ENCODE peak calls at places on chromosomes 12 and 14, in four cellular contexts. One of them, this sample, is unnamed.

GRCh38 chr12:6426882-6427671 is 17.7 kb upstream of the CD27 start:
- DNase-seq in transverse colon: peak; percentile 58
- DNase-seq in IMR-90: no peak
- DNase-seq in heart left ventricle: no peak
- DNase-seq in this sample: no peak

GRCh38 chr14:90426031-90426540 is 29.3 kb downstream of the CALM1 start:
- DNase-seq in transverse colon: no peak
- DNase-seq in IMR-90: no peak
- DNase-seq in heart left ventricle: no peak
- DNase-seq in this sample: no peak

GRCh38 chr14:105647784-105648608 is 121.6 kb downstream of the TMEM121 start:
- DNase-seq in transverse colon: no peak
- DNase-seq in IMR-90: no peak
- DNase-seq in heart left ventricle: no peak
- DNase-seq in this sample: no peak

GRCh38 chr12:97556201-97556824 is 93.7 kb downstream of the RMST start:
- DNase-seq in transverse colon: no peak
- DNase-seq in IMR-90: no peak
- DNase-seq in heart left ventricle: peak; percentile 38
- DNase-seq in this sample: no peak

GRCh38 chr14:68951051-68951797 is 27.9 kb downstream of the ACTN1 start:
- DNase-seq in transverse colon: peak; percentile 86
- DNase-seq in IMR-90: peak; percentile 96
- DNase-seq in heart left ventricle: peak; percentile 88
- DNase-seq in this sample: peak; percentile 98

GRCh38 chr12:54304187-54304810 is 3.5 kb upstream of the NFE2 start:
- DNase-seq in transverse colon: peak; percentile 69
- DNase-seq in IMR-90: no peak
- DNase-seq in heart left ventricle: peak; percentile 74
- DNase-seq in this sample: peak; percentile 73

GRCh38 chr12:96028538-96028937 is 6.8 kb downstream of the LTA4H start:
- DNase-seq in transverse colon: no peak
- DNase-seq in IMR-90: no peak
- DNase-seq in heart left ventricle: no peak
- DNase-seq in this sample: no peak

GRCh38 chr14:29453045-29453444 is 474.6 kb downstream of the PRKD1 start:
- DNase-seq in transverse colon: no peak
- DNase-seq in IMR-90: no peak
- DNase-seq in heart left ventricle: no peak
- DNase-seq in this sample: no peak

GRCh38 chr14:102573591-102574046 is 18.8 kb upstream of the RCOR1 start:
- DNase-seq in transverse colon: no peak
- DNase-seq in IMR-90: no peak
- DNase-seq in heart left ventricle: no peak
- DNase-seq in this sample: no peak

GRCh38 chr14:22200977-22201605 is 387.9 kb downstream of the DAD1 start:
- DNase-seq in transverse colon: no peak
- DNase-seq in IMR-90: peak; percentile 82
- DNase-seq in heart left ventricle: no peak
- DNase-seq in this sample: no peak

GRCh38 chr12:126891789-126892188 is 1375.2 kb upstream of the TMEM132C start:
- DNase-seq in transverse colon: no peak
- DNase-seq in IMR-90: no peak
- DNase-seq in heart left ventricle: no peak
- DNase-seq in this sample: no peak

GRCh38 chr14:34794217-34794616 is 79.8 kb upstream of the CFL2 start:
- DNase-seq in transverse colon: no peak
- DNase-seq in IMR-90: no peak
- DNase-seq in heart left ventricle: no peak
- DNase-seq in this sample: no peak

GRCh38 chr12:117367006-117367638 is 5.7 kb upstream of the NOS1 start:
- DNase-seq in transverse colon: peak; percentile 78
- DNase-seq in IMR-90: peak; percentile 53
- DNase-seq in heart left ventricle: peak; percentile 45
- DNase-seq in this sample: peak; percentile 76

GRCh38 chr14:99971929-99972747 is 93.1 kb upstream of the EVL start:
- DNase-seq in transverse colon: no peak
- DNase-seq in IMR-90: peak; percentile 21
- DNase-seq in heart left ventricle: no peak
- DNase-seq in this sample: no peak

GRCh38 chr14:92154283-92154942 is 32.6 kb downstream of the CPSF2 start:
- DNase-seq in transverse colon: no peak
- DNase-seq in IMR-90: peak; percentile 21
- DNase-seq in heart left ventricle: no peak
- DNase-seq in this sample: no peak

GRCh38 chr14:106808907-106809306 is 1282.5 kb downstream of the TMEM121 start:
- DNase-seq in transverse colon: no peak
- DNase-seq in IMR-90: no peak
- DNase-seq in heart left ventricle: no peak
- DNase-seq in this sample: no peak

GRCh38 chr12:75854681-75855309 is 176.8 kb downstream of the PHLDA1 start:
- DNase-seq in transverse colon: no peak
- DNase-seq in IMR-90: peak; percentile 35
- DNase-seq in heart left ventricle: no peak
- DNase-seq in this sample: no peak

GRCh38 chr14:58635041-58635440 is 2.7 kb upstream of the DACT1 start:
- DNase-seq in transverse colon: no peak
- DNase-seq in IMR-90: no peak
- DNase-seq in heart left ventricle: no peak
- DNase-seq in this sample: no peak

GRCh38 chr12:90970471-90970870 is 15.5 kb upstream of the CCER1 start:
- DNase-seq in transverse colon: no peak
- DNase-seq in IMR-90: peak; percentile 12
- DNase-seq in heart left ventricle: no peak
- DNase-seq in this sample: no peak
- H3K27ac ChIP-seq in transverse colon: no peak overlapping the region
- H3K27ac ChIP-seq in IMR-90: no peak overlapping the region
- H3K27ac ChIP-seq in heart left ventricle: no peak overlapping the region
- H3K27ac ChIP-seq in this sample: no peak overlapping the region

DNA sequence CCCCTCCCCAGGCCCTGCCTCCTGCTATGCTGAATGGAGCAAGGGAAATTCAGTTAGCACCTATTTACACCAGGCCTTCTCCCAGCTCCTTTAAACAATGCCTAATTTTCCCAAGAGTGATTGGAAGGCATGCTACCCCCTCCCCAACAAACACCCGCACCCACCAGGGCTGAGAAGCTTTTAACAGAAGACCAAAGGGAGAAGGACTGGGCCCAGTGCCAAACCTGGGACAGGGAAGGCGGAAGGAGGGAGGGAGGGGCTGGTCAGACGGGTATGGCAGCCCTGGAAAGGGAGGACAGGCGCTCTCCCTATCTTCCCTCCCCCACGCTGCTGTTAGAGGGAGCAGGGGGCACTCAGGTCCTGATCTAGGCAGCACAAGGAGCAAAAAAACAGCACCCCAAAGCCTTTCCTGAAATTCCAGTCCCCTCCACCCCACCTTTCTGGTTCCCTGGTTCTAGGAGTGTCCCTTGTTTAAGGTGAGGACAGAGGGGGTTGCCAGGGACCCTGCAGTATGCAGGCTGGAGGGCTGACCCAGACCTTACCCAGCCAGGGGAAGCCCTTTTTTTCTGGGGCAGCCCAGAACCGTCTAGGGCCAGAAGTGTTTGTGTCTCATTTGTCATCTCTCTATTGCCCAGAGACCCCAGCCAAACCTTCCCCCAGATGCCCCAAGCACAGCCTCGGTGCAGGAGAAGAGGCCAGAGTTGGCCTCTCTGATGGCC is 2.4 kb upstream of the KRT8 start:
- DNase-seq in transverse colon: peak; percentile 92
- DNase-seq in IMR-90: no peak
- DNase-seq in heart left ventricle: peak; percentile 50
- DNase-seq in this sample: no peak
- H3K27ac ChIP-seq in transverse colon: peak overlapping the region; percentile 91
- H3K27ac ChIP-seq in IMR-90: no peak overlapping the region
- H3K27ac ChIP-seq in heart left ventricle: no peak overlapping the region
- H3K27ac ChIP-seq in this sample: no peak overlapping the region

GRCh38 chr14:67467134-67467533 is 21.4 kb downstream of the TMEM229B start:
- DNase-seq in transverse colon: no peak
- DNase-seq in IMR-90: no peak
- DNase-seq in heart left ventricle: no peak
- DNase-seq in this sample: no peak
- H3K27ac ChIP-seq in transverse colon: no peak overlapping the region
- H3K27ac ChIP-seq in IMR-90: no peak overlapping the region
- H3K27ac ChIP-seq in heart left ventricle: no peak overlapping the region
- H3K27ac ChIP-seq in this sample: no peak overlapping the region

GRCh38 chr12:59651230-59651920 is 55.5 kb downstream of the SLC16A7 start:
- DNase-seq in transverse colon: no peak
- DNase-seq in IMR-90: peak; percentile 25
- DNase-seq in heart left ventricle: no peak
- DNase-seq in this sample: no peak
- H3K27ac ChIP-seq in transverse colon: no peak overlapping the region
- H3K27ac ChIP-seq in IMR-90: no peak overlapping the region
- H3K27ac ChIP-seq in heart left ventricle: no peak overlapping the region
- H3K27ac ChIP-seq in this sample: peak overlapping the region; percentile 39

GRCh38 chr12:94171595-94171930 is 23.2 kb downstream of the PLXNC1 start:
- DNase-seq in transverse colon: no peak
- DNase-seq in IMR-90: peak; percentile 43
- DNase-seq in heart left ventricle: no peak
- DNase-seq in this sample: no peak
- H3K27ac ChIP-seq in transverse colon: no peak overlapping the region
- H3K27ac ChIP-seq in IMR-90: peak overlapping the region; percentile 68
- H3K27ac ChIP-seq in heart left ventricle: no peak overlapping the region
- H3K27ac ChIP-seq in this sample: no peak overlapping the region

GRCh38 chr12:46516933-46517578 is 144.5 kb upstream of the SLC38A2 start:
- DNase-seq in transverse colon: no peak
- DNase-seq in IMR-90: no peak
- DNase-seq in heart left ventricle: no peak
- DNase-seq in this sample: no peak

GRCh38 chr12:46517579-46517962 is 145.0 kb upstream of the SLC38A2 start:
- DNase-seq in transverse colon: no peak
- DNase-seq in IMR-90: no peak
- DNase-seq in heart left ventricle: no peak
- DNase-seq in this sample: no peak

GRCh38 chr12:46518729-46519128 is 146.2 kb upstream of the SLC38A2 start:
- DNase-seq in transverse colon: no peak
- DNase-seq in IMR-90: no peak
- DNase-seq in heart left ventricle: no peak
- DNase-seq in this sample: no peak

GRCh38 chr12:46519407-46519806 is 146.8 kb upstream of the SLC38A2 start:
- DNase-seq in transverse colon: no peak
- DNase-seq in IMR-90: no peak
- DNase-seq in heart left ventricle: no peak
- DNase-seq in this sample: no peak

GRCh38 chr12:46518184-46518583 is 145.6 kb upstream of the SLC38A2 start:
- DNase-seq in transverse colon: no peak
- DNase-seq in IMR-90: no peak
- DNase-seq in heart left ventricle: no peak
- DNase-seq in this sample: no peak
- H3K27ac ChIP-seq in transverse colon: peak overlapping the region; percentile 44
- H3K27ac ChIP-seq in IMR-90: peak overlapping the region; percentile 74
- H3K27ac ChIP-seq in heart left ventricle: no peak overlapping the region
- H3K27ac ChIP-seq in this sample: peak overlapping the region; percentile 14

DNA sequence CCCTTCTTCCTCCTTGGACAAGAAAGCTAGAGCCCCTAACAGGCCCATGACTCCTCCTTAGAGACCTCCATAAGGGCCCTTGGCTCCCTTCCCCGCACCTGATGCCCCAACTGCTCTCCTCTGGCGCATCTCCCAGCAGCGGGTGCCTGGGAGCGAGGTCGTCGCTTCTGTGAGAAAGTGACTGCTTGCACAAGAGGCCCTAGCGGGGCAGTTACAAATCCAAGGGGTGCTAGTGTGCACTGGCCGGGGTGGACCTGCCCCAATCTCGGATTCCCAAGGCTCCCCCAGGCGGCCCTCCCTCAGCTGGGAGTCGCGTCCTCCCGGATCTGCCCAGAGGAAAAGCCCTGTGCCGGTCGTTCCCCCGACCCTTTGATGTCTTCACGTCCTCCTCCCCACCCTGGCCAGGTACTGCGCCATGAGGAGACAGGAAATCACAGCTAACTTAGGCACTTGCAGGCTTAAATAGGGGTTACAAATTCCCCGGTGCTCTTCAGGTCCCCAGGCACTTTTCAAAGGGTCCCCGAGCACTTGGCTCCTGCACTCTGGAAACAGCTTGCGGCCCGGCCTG is 2.8 kb downstream of the NKX2-8 start:
- DNase-seq in transverse colon: no peak
- DNase-seq in IMR-90: no peak
- DNase-seq in heart left ventricle: no peak
- DNase-seq in this sample: no peak
- H3K27ac ChIP-seq in transverse colon: no peak overlapping the region
- H3K27ac ChIP-seq in IMR-90: no peak overlapping the region
- H3K27ac ChIP-seq in heart left ventricle: no peak overlapping the region
- H3K27ac ChIP-seq in this sample: no peak overlapping the region

DNA sequence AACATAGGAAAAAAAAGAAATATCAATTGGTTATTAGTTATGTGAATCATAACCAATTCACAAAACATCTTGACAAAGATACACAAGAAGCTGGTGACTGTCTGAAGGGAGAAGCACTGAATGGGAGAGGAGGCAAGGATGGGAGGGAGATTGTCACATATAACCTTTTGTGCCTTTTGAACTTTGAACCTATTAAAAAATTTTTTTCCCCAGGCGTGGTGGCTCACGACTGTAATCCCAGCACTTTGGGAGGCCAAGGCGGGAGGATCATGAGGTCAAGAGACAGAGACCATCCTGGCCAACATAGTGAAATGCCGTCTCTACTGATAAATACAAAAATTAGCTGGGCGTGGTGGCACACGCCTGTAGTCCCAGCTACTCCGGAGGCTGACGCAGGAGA is 12.6 kb downstream of the DYNLL1 start:
- DNase-seq in transverse colon: no peak
- DNase-seq in IMR-90: no peak
- DNase-seq in heart left ventricle: no peak
- DNase-seq in this sample: no peak
- H3K27ac ChIP-seq in transverse colon: no peak overlapping the region
- H3K27ac ChIP-seq in IMR-90: no peak overlapping the region
- H3K27ac ChIP-seq in heart left ventricle: no peak overlapping the region
- H3K27ac ChIP-seq in this sample: no peak overlapping the region

GRCh38 chr12:128920468-128920867 is 67.2 kb downstream of the GLT1D1 start:
- DNase-seq in transverse colon: no peak
- DNase-seq in IMR-90: no peak
- DNase-seq in heart left ventricle: no peak
- DNase-seq in this sample: peak; percentile 67
- H3K27ac ChIP-seq in transverse colon: no peak overlapping the region
- H3K27ac ChIP-seq in IMR-90: no peak overlapping the region
- H3K27ac ChIP-seq in heart left ventricle: no peak overlapping the region
- H3K27ac ChIP-seq in this sample: no peak overlapping the region